ENCODE peak calls at places on chromosomes 5 and 9, in six cellular contexts. K, O, A, Q, J and V are unnamed samples.
A peak's percentile ranks its signal among the peaks of the same experiment; 100 is the strongest.

GRCh38 chr5:148084269-148084668 is 20.5 kb downstream of the SPINK5 start:
- DNase-seq in K (no peak), O (no peak), A (no peak), Q (no peak), J (no peak), V (no peak)

GRCh38 chr9:124880501-124880900 is 18.6 kb downstream of the ARPC5L start:
- DNase-seq in K (no peak), O (no peak), A (no peak), Q (no peak), J (no peak), V (no peak)

GRCh38 chr5:17000296-17000939 is 64.3 kb upstream of the MYO10 start:
- DNase-seq in K (peak; percentile 93), O (no peak), A (no peak), Q (no peak), J (no peak), V (no peak)

GRCh38 chr5:140145818-140146522 is 20.2 kb downstream of the IGIP start:
- DNase-seq in K (no peak), O (peak; percentile 67), A (peak; percentile 12), Q (peak; percentile 37), J (peak; percentile 37), V (peak; percentile 41)

GRCh38 chr9:16870606-16871357 is at the start of gene BNC2:
- DNase-seq in K (no peak), O (peak; percentile 10), A (peak; percentile 24), Q (no peak), J (no peak), V (no peak)

GRCh38 chr5:126309860-126310259 is 113.3 kb upstream of the GRAMD2B start:
- DNase-seq in K (no peak), O (no peak), A (no peak), Q (no peak), J (no peak), V (no peak)

GRCh38 chr5:68548959-68549676 is 333.6 kb downstream of the PIK3R1 start:
- DNase-seq in K (peak; percentile 40), O (no peak), A (peak; percentile 27), Q (no peak), J (no peak), V (no peak)

GRCh38 chr9:8095531-8096223 is 296.1 kb upstream of the DMAC1 start:
- DNase-seq in K (no peak), O (no peak), A (peak; percentile 99), Q (no peak), J (no peak), V (no peak)

GRCh38 chr9:137295313-137296213 is 6.5 kb downstream of the NRARP start:
- DNase-seq in K (no peak), O (no peak), A (no peak), Q (peak; percentile 37), J (no peak), V (peak; percentile 37)

GRCh38 chr5:139982157-139982974 is 60.7 kb downstream of the NRG2 start:
- DNase-seq in K (no peak), O (peak; percentile 15), A (no peak), Q (no peak), J (no peak), V (no peak)

GRCh38 chr5:119315516-119315949 is 40.3 kb upstream of the TNFAIP8 start:
- DNase-seq in K (no peak), O (no peak), A (no peak), Q (peak; percentile 34), J (peak; percentile 76), V (peak; percentile 39)

GRCh38 chr9:76403352-76403751 is 9.1 kb upstream of the RFK start:
- DNase-seq in K (no peak), O (no peak), A (peak; percentile 9), Q (no peak), J (peak; percentile 13), V (peak; percentile 37)

GRCh38 chr9:12876872-12877271 is 102.1 kb downstream of the LURAP1L start:
- DNase-seq in K (no peak), O (no peak), A (no peak), Q (no peak), J (no peak), V (no peak)

GRCh38 chr5:111227226-111227782 is 3.1 kb downstream of the CAMK4 start:
- DNase-seq in K (no peak), O (no peak), A (no peak), Q (no peak), J (no peak), V (no peak)

GRCh38 chr9:135504262-135505229 is 4.1 kb downstream of the MRPS2 start:
- DNase-seq in K (no peak), O (peak; percentile 24), A (no peak), Q (peak; percentile 33), J (peak; percentile 60), V (no peak)

GRCh38 chr5:97388794-97389193 is 205.7 kb upstream of the RIOK2 start:
- DNase-seq in K (peak; percentile 35), O (no peak), A (no peak), Q (no peak), J (no peak), V (no peak)

GRCh38 chr5:122907238-122907637 is 61.8 kb downstream of the SNX24 start:
- DNase-seq in K (peak; percentile 20), O (no peak), A (no peak), Q (no peak), J (no peak), V (no peak)

GRCh38 chr5:33433303-33434255 is 7.2 kb upstream of the TARS1 start:
- DNase-seq in K (no peak), O (no peak), A (no peak), Q (no peak), J (no peak), V (no peak)

GRCh38 chr9:134564431-134565170 is 77.0 kb upstream of the COL5A1 start:
- DNase-seq in K (peak; percentile 31), O (no peak), A (no peak), Q (no peak), J (no peak), V (no peak)

GRCh38 chr5:73126381-73126780 is 6.0 kb downstream of the TMEM171 start:
- DNase-seq in K (no peak), O (peak; percentile 44), A (no peak), Q (no peak), J (no peak), V (no peak)

GRCh38 chr5:16568875-16569580 is 47.8 kb downstream of the RETREG1 start:
- DNase-seq in K (no peak), O (peak; percentile 92), A (no peak), Q (no peak), J (no peak), V (no peak)

GRCh38 chr9:70020217-70020616 is 23.4 kb upstream of the MAMDC2 start:
- DNase-seq in K (no peak), O (no peak), A (no peak), Q (no peak), J (no peak), V (no peak)

GRCh38 chr5:151338734-151339133 is 8.6 kb downstream of the SLC36A2 start:
- DNase-seq in K (no peak), O (no peak), A (no peak), Q (no peak), J (no peak), V (no peak)

GRCh38 chr5:130965342-130965741 is 199.7 kb downstream of the HINT1 start:
- DNase-seq in K (no peak), O (no peak), A (no peak), Q (no peak), J (no peak), V (no peak)

GRCh38 chr9:12680341-12680740 is 12.8 kb upstream of the TYRP1 start:
- DNase-seq in K (no peak), O (no peak), A (no peak), Q (no peak), J (no peak), V (no peak)

GRCh38 chr9:122827759-122828090 is 663 bp downstream of the PDCL start:
- DNase-seq in K (peak; percentile 8), O (no peak), A (no peak), Q (no peak), J (no peak), V (no peak)

GRCh38 chr9:98867434-98868168 is 60.1 kb downstream of the GALNT12 start:
- DNase-seq in K (no peak), O (peak; percentile 33), A (no peak), Q (no peak), J (no peak), V (no peak)

GRCh38 chr9:127589955-127590370 is 22.1 kb upstream of the STXBP1 start:
- DNase-seq in K (no peak), O (peak; percentile 51), A (peak; percentile 33), Q (no peak), J (peak; percentile 32), V (no peak)

GRCh38 chr5:90983148-90983547 is 400.0 kb downstream of the ARRDC3 start:
- DNase-seq in K (no peak), O (no peak), A (no peak), Q (no peak), J (no peak), V (no peak)

GRCh38 chr5:84149094-84149493 is 235.6 kb downstream of the EDIL3 start:
- DNase-seq in K (no peak), O (no peak), A (no peak), Q (no peak), J (no peak), V (no peak)

GRCh38 chr5:172102913-172103629 is 85.0 kb downstream of the STK10 start:
- DNase-seq in K (peak; percentile 63), O (no peak), A (no peak), Q (no peak), J (no peak), V (no peak)

GRCh38 chr5:71924980-71925379 is 182.3 kb upstream of the MAP1B start:
- DNase-seq in K (no peak), O (no peak), A (no peak), Q (no peak), J (no peak), V (no peak)